ENCODE peak calls at places on chromosomes 2 and 18, in four cellular contexts. V is A549, J is HepG2, T is K562. W is an unnamed sample.
A peak's percentile ranks its signal among the peaks of the same experiment; 100 is the strongest.

GRCh38 chr18:14978962-14979535 is 231.1 kb downstream of the ANKRD30B start:
- DNase-seq in J (peak; percentile 23), T (peak; percentile 8), V (no peak), W (peak; percentile 19)

GRCh38 chr2:49241991-49242390 is 87.7 kb upstream of the FSHR start:
- DNase-seq in V (no peak), J (no peak), T (no peak), W (no peak)

GRCh38 chr18:2902327-2902726 is 55.5 kb downstream of the EMILIN2 start:
- DNase-seq in T (no peak), V (no peak), J (no peak), W (no peak)

GRCh38 chr2:19786408-19787058 is 115.2 kb downstream of the TTC32 start:
- DNase-seq in J (peak; percentile 20), T (peak; percentile 44), V (peak; percentile 59), W (no peak)

GRCh38 chr2:185372188-185372587 is 366.4 kb upstream of the FSIP2 start:
- DNase-seq in T (no peak), J (no peak), V (no peak), W (no peak)

GRCh38 chr18:23856466-23857175 is 157.9 kb upstream of the TTC39C start:
- DNase-seq in J (no peak), T (no peak), V (no peak), W (no peak)

GRCh38 chr2:100309973-100310719 is 12.2 kb downstream of the LONRF2 start:
- DNase-seq in T (no peak), J (no peak), V (no peak), W (no peak)

GRCh38 chr2:145484443-145485086 is 964.6 kb upstream of the ZEB2 start:
- DNase-seq in T (peak; percentile 10), J (no peak), V (peak; percentile 1), W (no peak)

GRCh38 chr2:240499309-240500301 is 58.2 kb downstream of the ANKMY1 start:
- DNase-seq in V (no peak), T (no peak), J (no peak), W (no peak)

GRCh38 chr2:26268184-26268583 is 23.4 kb downstream of the HADHB start:
- DNase-seq in T (no peak), J (no peak), V (no peak), W (no peak)

GRCh38 chr2:1553671-1554295 is 140.5 kb downstream of the TPO start:
- DNase-seq in J (no peak), V (peak; percentile 44), T (no peak), W (no peak)

GRCh38 chr2:242031481-242032019 is 162.0 kb downstream of the RTP5 start:
- DNase-seq in V (no peak), J (no peak), T (no peak), W (no peak)

GRCh38 chr2:194556639-194557038 is 1100.4 kb upstream of the SLC39A10 start:
- DNase-seq in J (no peak), V (no peak), T (no peak), W (no peak)

GRCh38 chr18:9868857-9869712 is 16.7 kb upstream of the TXNDC2 start:
- DNase-seq in T (no peak), J (no peak), V (no peak), W (no peak)

GRCh38 chr18:52652451-52652850 is 312.5 kb downstream of the DCC start:
- DNase-seq in J (no peak), V (no peak), T (no peak), W (no peak)

GRCh38 chr18:1846640-1847039 is 724.7 kb downstream of the METTL4 start:
- DNase-seq in J (no peak), T (no peak), V (no peak), W (no peak)

GRCh38 chr2:191979221-191979730 is 132.4 kb upstream of the CAVIN2 start:
- DNase-seq in T (no peak), J (no peak), V (no peak), W (no peak)

GRCh38 chr2:103873719-103874359 is 980.1 kb upstream of the POU3F3 start:
- DNase-seq in V (no peak), T (no peak), J (no peak), W (no peak)

DNA sequence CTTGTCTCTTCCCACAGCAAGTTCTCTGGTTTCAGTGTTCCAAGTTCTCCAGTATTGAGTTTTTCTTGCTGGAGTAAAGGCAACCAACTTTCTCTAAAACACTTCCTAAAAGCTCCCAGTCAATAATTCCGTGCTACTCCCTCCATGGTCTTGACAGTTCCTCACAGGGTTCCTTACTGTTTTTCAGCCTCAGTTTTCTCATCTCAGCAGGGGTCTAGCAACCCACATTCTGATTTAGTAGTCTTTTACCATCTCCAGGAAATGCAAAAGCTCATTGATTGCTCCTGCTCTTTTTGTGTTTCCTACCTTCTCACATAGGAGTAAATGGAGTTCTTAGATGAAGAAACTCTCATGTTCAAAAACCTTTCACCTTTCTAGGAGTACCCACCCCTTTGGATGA is 978.8 kb upstream of the POU3F3 start:
- DNase-seq in J (no peak), V (no peak), T (no peak), W (peak; percentile 16)
- TF ChIP-seq NR3C1 in J (no peak), V (no peak), T (no peak), W (no peak)

DNA sequence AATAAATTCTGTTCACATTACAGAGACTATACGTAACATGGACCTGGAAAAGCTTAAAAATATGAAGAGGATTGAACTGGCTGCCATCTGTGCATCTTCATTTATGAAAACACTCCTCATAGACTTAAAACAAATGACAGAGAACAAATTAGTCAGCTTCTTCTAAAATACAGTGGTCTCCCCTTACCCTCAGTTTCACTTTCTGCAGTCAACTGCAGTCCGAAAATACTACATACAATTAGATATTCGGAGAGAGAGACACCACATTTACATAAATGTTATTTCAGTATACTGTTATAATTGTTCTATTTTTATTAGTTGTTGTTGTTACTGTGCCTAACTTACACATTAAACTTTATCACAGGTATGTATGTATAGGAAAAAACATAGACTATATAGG is 6.5 kb downstream of the RNF103 start:
- DNase-seq in J (no peak), V (no peak), T (no peak), W (no peak)
- TF ChIP-seq NR3C1 in J (no peak), V (no peak), T (no peak), W (no peak)

GRCh38 chr18:60117321-60117720 is 217.5 kb downstream of the PMAIP1 start:
- DNase-seq in J (no peak), V (no peak), T (no peak), W (no peak)
- TF ChIP-seq NR3C1 in J (no peak), V (no peak), T (no peak), W (no peak)

GRCh38 chr2:9141706-9142460 is 64.7 kb upstream of the ASAP2 start:
- DNase-seq in J (no peak), T (no peak), V (no peak), W (no peak)

GRCh38 chr2:9138507-9139085 is 68.0 kb upstream of the ASAP2 start:
- DNase-seq in V (peak; percentile 65), T (peak; percentile 57), J (no peak), W (peak; percentile 76)

GRCh38 chr2:9140570-9141378 is 65.8 kb upstream of the ASAP2 start:
- DNase-seq in V (no peak), T (no peak), J (no peak), W (no peak)

GRCh38 chr2:9141379-9141667 is 65.3 kb upstream of the ASAP2 start:
- DNase-seq in T (no peak), V (no peak), J (no peak), W (no peak)

GRCh38 chr2:9139491-9140443 is 66.8 kb upstream of the ASAP2 start:
- DNase-seq in J (peak; percentile 52), T (peak; percentile 70), V (peak; percentile 84), W (peak; percentile 91)
- TF ChIP-seq NR3C1 in J (no peak), T (no peak), V (no peak), W (no peak)

GRCh38 chr2:219706823-219707281 is 79.4 kb downstream of the SLC4A3 start:
- DNase-seq in J (no peak), V (no peak), T (no peak), W (no peak)
- TF ChIP-seq NR3C1 in J (no peak), V (no peak), T (no peak), W (no peak)

GRCh38 chr2:2848198-2848597 is 517.1 kb upstream of the MYT1L start:
- DNase-seq in T (no peak), V (no peak), J (no peak), W (no peak)

GRCh38 chr2:2850218-2850850 is 519.3 kb upstream of the MYT1L start:
- DNase-seq in T (no peak), V (no peak), J (no peak), W (no peak)

GRCh38 chr2:2849464-2850217 is 518.6 kb upstream of the MYT1L start:
- DNase-seq in T (no peak), V (no peak), J (no peak), W (no peak)

GRCh38 chr2:2847131-2847740 is 516.2 kb upstream of the MYT1L start:
- DNase-seq in V (no peak), J (no peak), T (no peak), W (no peak)

GRCh38 chr2:2848621-2849443 is 517.8 kb upstream of the MYT1L start:
- DNase-seq in V (no peak), T (no peak), J (no peak), W (peak; percentile 25)
- TF ChIP-seq NR3C1 in V (no peak), T (no peak), J (no peak), W (no peak)

GRCh38 chr2:186595219-186595618 is 5.4 kb downstream of the ITGAV start:
- DNase-seq in J (peak; percentile 97), V (no peak), T (no peak), W (no peak)
- TF ChIP-seq NR3C1 in J (no peak), V (no peak), T (no peak), W (no peak)

GRCh38 chr2:109332880-109333279 is 203.9 kb downstream of the SH3RF3 start:
- DNase-seq in J (no peak), V (no peak), T (no peak), W (no peak)

GRCh38 chr2:109331081-109331480 is 202.1 kb downstream of the SH3RF3 start:
- DNase-seq in V (no peak), T (no peak), J (no peak), W (no peak)

GRCh38 chr2:109330056-109330455 is 201.1 kb downstream of the SH3RF3 start:
- DNase-seq in T (no peak), V (no peak), J (no peak), W (no peak)

GRCh38 chr2:109333414-109334194 is 204.6 kb downstream of the SH3RF3 start:
- DNase-seq in J (peak; percentile 16), T (no peak), V (peak; percentile 9), W (no peak)

GRCh38 chr2:109331864-109332848 is 203.2 kb downstream of the SH3RF3 start:
- DNase-seq in T (no peak), V (peak; percentile 22), J (peak; percentile 21), W (peak; percentile 20)
- TF ChIP-seq NR3C1 in T (no peak), V (no peak), J (no peak), W (no peak)

GRCh38 chr2:226758886-226759660 is 40.5 kb downstream of the IRS1 start:
- DNase-seq in J (no peak), V (no peak), T (no peak), W (no peak)
- TF ChIP-seq NR3C1 in J (no peak), V (no peak), T (no peak), W (no peak)

DNA sequence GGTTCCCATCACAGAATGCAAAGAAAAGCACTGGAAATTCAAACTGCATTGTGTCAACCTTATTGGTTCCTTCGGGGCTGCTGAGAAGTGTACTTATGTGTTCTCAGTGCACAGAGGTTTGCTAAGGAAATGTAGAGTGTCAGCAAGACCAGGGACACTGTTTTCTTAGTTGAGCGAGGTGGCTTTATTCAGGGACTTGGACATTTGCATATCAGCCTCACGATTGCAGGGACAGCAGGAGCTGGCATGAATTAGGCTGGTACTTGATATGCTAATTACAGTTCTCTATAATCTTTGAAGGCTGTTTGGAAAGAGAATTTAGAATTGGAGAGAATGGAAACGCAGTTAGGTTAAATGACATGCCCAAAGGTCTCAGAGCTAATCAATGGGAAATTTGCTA is 18.8 kb upstream of the MTCL1 start:
- DNase-seq in V (no peak), T (no peak), J (no peak), W (no peak)
- TF ChIP-seq NR3C1 in V (no peak), T (no peak), J (no peak), W (no peak)